ENCODE peak calls at places on chromosome 13, in five cellular contexts. One of them, this sample, is unnamed.

GRCh38 chr13:26784704-26785639 is 24.4 kb upstream of the GPR12 start:
- DNase-seq in progenitor cell of endocrine pancreas: no peak
- DNase-seq in A172: no peak
- DNase-seq in effector memory CD8-positive, alpha-beta T cell: no peak
- DNase-seq in body of pancreas: no peak
- DNase-seq in this sample: no peak

GRCh38 chr13:90918551-90918950 is 428.9 kb upstream of the MIR17HG start:
- DNase-seq in progenitor cell of endocrine pancreas: no peak
- DNase-seq in A172: peak; percentile 38
- DNase-seq in effector memory CD8-positive, alpha-beta T cell: no peak
- DNase-seq in body of pancreas: no peak
- DNase-seq in this sample: no peak

GRCh38 chr13:45178349-45179142 is 22.3 kb downstream of the KCTD4 start:
- DNase-seq in progenitor cell of endocrine pancreas: no peak
- DNase-seq in A172: peak; percentile 78
- DNase-seq in effector memory CD8-positive, alpha-beta T cell: no peak
- DNase-seq in body of pancreas: no peak
- DNase-seq in this sample: no peak

GRCh38 chr13:20590568-20590967 is 23.6 kb downstream of the IFT88 start:
- DNase-seq in progenitor cell of endocrine pancreas: no peak
- DNase-seq in A172: no peak
- DNase-seq in effector memory CD8-positive, alpha-beta T cell: no peak
- DNase-seq in body of pancreas: no peak
- DNase-seq in this sample: no peak

GRCh38 chr13:100566543-100566942 is 22.0 kb downstream of the GGACT start:
- DNase-seq in progenitor cell of endocrine pancreas: no peak
- DNase-seq in A172: peak; percentile 57
- DNase-seq in effector memory CD8-positive, alpha-beta T cell: no peak
- DNase-seq in body of pancreas: no peak
- DNase-seq in this sample: no peak

GRCh38 chr13:33045829-33046592 is 29.8 kb downstream of the KL start:
- DNase-seq in progenitor cell of endocrine pancreas: no peak
- DNase-seq in A172: no peak
- DNase-seq in effector memory CD8-positive, alpha-beta T cell: no peak
- DNase-seq in body of pancreas: no peak
- DNase-seq in this sample: no peak

GRCh38 chr13:41418027-41418426 is 39.3 kb upstream of the RGCC start:
- DNase-seq in progenitor cell of endocrine pancreas: no peak
- DNase-seq in A172: no peak
- DNase-seq in effector memory CD8-positive, alpha-beta T cell: no peak
- DNase-seq in body of pancreas: no peak
- DNase-seq in this sample: no peak

GRCh38 chr13:39559838-39560237 is 43.2 kb downstream of the LHFPL6 start:
- DNase-seq in progenitor cell of endocrine pancreas: no peak
- DNase-seq in A172: no peak
- DNase-seq in effector memory CD8-positive, alpha-beta T cell: no peak
- DNase-seq in body of pancreas: no peak
- DNase-seq in this sample: no peak

GRCh38 chr13:51158365-51158764 is 47.3 kb upstream of the C13orf42 start:
- DNase-seq in progenitor cell of endocrine pancreas: no peak
- DNase-seq in A172: no peak
- DNase-seq in effector memory CD8-positive, alpha-beta T cell: no peak
- DNase-seq in body of pancreas: no peak
- DNase-seq in this sample: no peak

GRCh38 chr13:25171517-25172302 is at the start of gene AMER2:
- DNase-seq in progenitor cell of endocrine pancreas: peak; percentile 34
- DNase-seq in A172: no peak
- DNase-seq in effector memory CD8-positive, alpha-beta T cell: no peak
- DNase-seq in body of pancreas: peak; percentile 61
- DNase-seq in this sample: no peak

GRCh38 chr13:49371943-49372636 is 71.8 kb downstream of the CAB39L start:
- DNase-seq in progenitor cell of endocrine pancreas: no peak
- DNase-seq in A172: peak; percentile 36
- DNase-seq in effector memory CD8-positive, alpha-beta T cell: no peak
- DNase-seq in body of pancreas: no peak
- DNase-seq in this sample: no peak

GRCh38 chr13:55572862-55573261 is 1567.9 kb upstream of the PRR20A start:
- DNase-seq in progenitor cell of endocrine pancreas: no peak
- DNase-seq in A172: no peak
- DNase-seq in effector memory CD8-positive, alpha-beta T cell: no peak
- DNase-seq in body of pancreas: no peak
- DNase-seq in this sample: no peak

GRCh38 chr13:91291078-91291477 is 56.4 kb upstream of the MIR17HG start:
- DNase-seq in progenitor cell of endocrine pancreas: no peak
- DNase-seq in A172: no peak
- DNase-seq in effector memory CD8-positive, alpha-beta T cell: no peak
- DNase-seq in body of pancreas: no peak
- DNase-seq in this sample: no peak

GRCh38 chr13:89324582-89324981 is 1653.4 kb downstream of the SLITRK5 start:
- DNase-seq in progenitor cell of endocrine pancreas: no peak
- DNase-seq in A172: no peak
- DNase-seq in effector memory CD8-positive, alpha-beta T cell: no peak
- DNase-seq in body of pancreas: no peak
- DNase-seq in this sample: no peak

GRCh38 chr13:24684600-24684998 is 4.4 kb downstream of the ATP12A start:
- DNase-seq in progenitor cell of endocrine pancreas: no peak
- DNase-seq in A172: peak; percentile 31
- DNase-seq in effector memory CD8-positive, alpha-beta T cell: peak; percentile 21
- DNase-seq in body of pancreas: no peak
- DNase-seq in this sample: no peak

GRCh38 chr13:39942177-39942900 is 286.9 kb downstream of the COG6 start:
- DNase-seq in progenitor cell of endocrine pancreas: no peak
- DNase-seq in A172: no peak
- DNase-seq in effector memory CD8-positive, alpha-beta T cell: no peak
- DNase-seq in body of pancreas: no peak
- DNase-seq in this sample: no peak

GRCh38 chr13:43307921-43308433 is 284.6 kb downstream of the DNAJC15 start:
- DNase-seq in progenitor cell of endocrine pancreas: no peak
- DNase-seq in A172: peak; percentile 78
- DNase-seq in effector memory CD8-positive, alpha-beta T cell: no peak
- DNase-seq in body of pancreas: peak; percentile 71
- DNase-seq in this sample: peak; percentile 96

GRCh38 chr13:66887088-66887487 is 343.0 kb downstream of the PCDH9 start:
- DNase-seq in progenitor cell of endocrine pancreas: no peak
- DNase-seq in A172: no peak
- DNase-seq in effector memory CD8-positive, alpha-beta T cell: no peak
- DNase-seq in body of pancreas: no peak
- DNase-seq in this sample: no peak

GRCh38 chr13:40170982-40171381 is 495.5 kb downstream of the FOXO1 start:
- DNase-seq in progenitor cell of endocrine pancreas: no peak
- DNase-seq in A172: no peak
- DNase-seq in effector memory CD8-positive, alpha-beta T cell: no peak
- DNase-seq in body of pancreas: no peak
- DNase-seq in this sample: no peak

GRCh38 chr13:53191091-53191490 is 162.5 kb downstream of the OLFM4 start:
- DNase-seq in progenitor cell of endocrine pancreas: no peak
- DNase-seq in A172: peak; percentile 45
- DNase-seq in effector memory CD8-positive, alpha-beta T cell: no peak
- DNase-seq in body of pancreas: no peak
- DNase-seq in this sample: no peak

GRCh38 chr13:97295279-97296182 is 73.4 kb downstream of the MBNL2 start:
- DNase-seq in progenitor cell of endocrine pancreas: no peak
- DNase-seq in A172: peak; percentile 51
- DNase-seq in effector memory CD8-positive, alpha-beta T cell: no peak
- DNase-seq in body of pancreas: no peak
- DNase-seq in this sample: no peak

GRCh38 chr13:30739646-30740642 is 4.6 kb downstream of the ALOX5AP start:
- DNase-seq in progenitor cell of endocrine pancreas: no peak
- DNase-seq in A172: peak; percentile 91
- DNase-seq in effector memory CD8-positive, alpha-beta T cell: peak; percentile 59
- DNase-seq in body of pancreas: no peak
- DNase-seq in this sample: no peak

GRCh38 chr13:27868639-27869435 is 51.0 kb upstream of the PDX1 start:
- DNase-seq in progenitor cell of endocrine pancreas: no peak
- DNase-seq in A172: no peak
- DNase-seq in effector memory CD8-positive, alpha-beta T cell: no peak
- DNase-seq in body of pancreas: no peak
- DNase-seq in this sample: no peak

GRCh38 chr13:75407998-75408397 is 74.0 kb downstream of the TBC1D4 start:
- DNase-seq in progenitor cell of endocrine pancreas: no peak
- DNase-seq in A172: no peak
- DNase-seq in effector memory CD8-positive, alpha-beta T cell: no peak
- DNase-seq in body of pancreas: no peak
- DNase-seq in this sample: no peak

GRCh38 chr13:39847336-39847735 is 191.9 kb downstream of the COG6 start:
- DNase-seq in progenitor cell of endocrine pancreas: no peak
- DNase-seq in A172: no peak
- DNase-seq in effector memory CD8-positive, alpha-beta T cell: no peak
- DNase-seq in body of pancreas: no peak
- DNase-seq in this sample: no peak

GRCh38 chr13:82758056-82758455 is 1124.2 kb downstream of the SLITRK1 start:
- DNase-seq in progenitor cell of endocrine pancreas: no peak
- DNase-seq in A172: peak; percentile 36
- DNase-seq in effector memory CD8-positive, alpha-beta T cell: no peak
- DNase-seq in body of pancreas: no peak
- DNase-seq in this sample: no peak

GRCh38 chr13:84609716-84610115 is 727.4 kb upstream of the SLITRK1 start:
- DNase-seq in progenitor cell of endocrine pancreas: no peak
- DNase-seq in A172: peak; percentile 4
- DNase-seq in effector memory CD8-positive, alpha-beta T cell: no peak
- DNase-seq in body of pancreas: no peak
- DNase-seq in this sample: no peak

This sample was measured in ovary.